ENCODE peak calls at places on chromosomes 12 and 14, in four cellular contexts. One of them, this sample, is unnamed.

GRCh38 chr14:20659813-20660395 is 18.4 kb upstream of the OR6S1 start:
- DNase-seq in pancreas: no peak
- DNase-seq in IMR-90: no peak
- DNase-seq in ascending aorta: no peak
- DNase-seq in this sample: no peak

GRCh38 chr14:106872619-106873446 is 1346.5 kb downstream of the TMEM121 start:
- DNase-seq in pancreas: peak; percentile 86
- DNase-seq in IMR-90: no peak
- DNase-seq in ascending aorta: no peak
- DNase-seq in this sample: peak; percentile 54

GRCh38 chr12:65189028-65189718 is 19.8 kb downstream of the LEMD3 start:
- DNase-seq in pancreas: no peak
- DNase-seq in IMR-90: no peak
- DNase-seq in ascending aorta: no peak
- DNase-seq in this sample: no peak

GRCh38 chr12:52151859-52152783 is 39.7 kb downstream of the KRT80 start:
- DNase-seq in pancreas: peak; percentile 92
- DNase-seq in IMR-90: peak; percentile 41
- DNase-seq in ascending aorta: no peak
- DNase-seq in this sample: peak; percentile 82

GRCh38 chr14:68998062-68998461 is 19.0 kb upstream of the ACTN1 start:
- DNase-seq in pancreas: no peak
- DNase-seq in IMR-90: no peak
- DNase-seq in ascending aorta: no peak
- DNase-seq in this sample: no peak

GRCh38 chr12:104024348-104024747 is 25.6 kb downstream of the GLT8D2 start:
- DNase-seq in pancreas: no peak
- DNase-seq in IMR-90: no peak
- DNase-seq in ascending aorta: no peak
- DNase-seq in this sample: no peak

GRCh38 chr12:5262450-5262849 is 169.5 kb upstream of the NTF3 start:
- DNase-seq in pancreas: no peak
- DNase-seq in IMR-90: peak; percentile 77
- DNase-seq in ascending aorta: no peak
- DNase-seq in this sample: no peak

GRCh38 chr14:52780893-52781292 is 10.5 kb downstream of the GNPNAT1 start:
- DNase-seq in pancreas: no peak
- DNase-seq in IMR-90: no peak
- DNase-seq in ascending aorta: no peak
- DNase-seq in this sample: no peak

GRCh38 chr14:34782031-34782430 is 67.6 kb upstream of the CFL2 start:
- DNase-seq in pancreas: no peak
- DNase-seq in IMR-90: no peak
- DNase-seq in ascending aorta: no peak
- DNase-seq in this sample: no peak

GRCh38 chr14:34003691-34004090 is 52.8 kb upstream of the EGLN3 start:
- DNase-seq in pancreas: no peak
- DNase-seq in IMR-90: no peak
- DNase-seq in ascending aorta: no peak
- DNase-seq in this sample: peak; percentile 20

GRCh38 chr12:3105690-3106479 is 28.7 kb downstream of the TSPAN9 start:
- DNase-seq in pancreas: no peak
- DNase-seq in IMR-90: no peak
- DNase-seq in ascending aorta: no peak
- DNase-seq in this sample: no peak

GRCh38 chr12:28343687-28344086 is 153.4 kb downstream of the CCDC91 start:
- DNase-seq in pancreas: no peak
- DNase-seq in IMR-90: no peak
- DNase-seq in ascending aorta: no peak
- DNase-seq in this sample: no peak

GRCh38 chr14:24806061-24806678 is 172.2 kb upstream of the GZMB start:
- DNase-seq in pancreas: peak; percentile 75
- DNase-seq in IMR-90: peak; percentile 45
- DNase-seq in ascending aorta: no peak
- DNase-seq in this sample: peak; percentile 70

GRCh38 chr14:50053935-50054334 is 62.4 kb downstream of the VCPKMT start:
- DNase-seq in pancreas: no peak
- DNase-seq in IMR-90: no peak
- DNase-seq in ascending aorta: no peak
- DNase-seq in this sample: no peak

GRCh38 chr12:122116707-122117535 is 38.4 kb downstream of the MLXIP start:
- DNase-seq in pancreas: peak; percentile 85
- DNase-seq in IMR-90: no peak
- DNase-seq in ascending aorta: no peak
- DNase-seq in this sample: no peak

GRCh38 chr14:38291681-38292459 is 36.0 kb upstream of the CLEC14A start:
- DNase-seq in pancreas: no peak
- DNase-seq in IMR-90: peak; percentile 34
- DNase-seq in ascending aorta: no peak
- DNase-seq in this sample: no peak
- TF ChIP-seq CTCF in pancreas: no peak
- TF ChIP-seq CTCF in IMR-90: no peak
- TF ChIP-seq CTCF in ascending aorta: no peak
- TF ChIP-seq CTCF in this sample: no peak

DNA sequence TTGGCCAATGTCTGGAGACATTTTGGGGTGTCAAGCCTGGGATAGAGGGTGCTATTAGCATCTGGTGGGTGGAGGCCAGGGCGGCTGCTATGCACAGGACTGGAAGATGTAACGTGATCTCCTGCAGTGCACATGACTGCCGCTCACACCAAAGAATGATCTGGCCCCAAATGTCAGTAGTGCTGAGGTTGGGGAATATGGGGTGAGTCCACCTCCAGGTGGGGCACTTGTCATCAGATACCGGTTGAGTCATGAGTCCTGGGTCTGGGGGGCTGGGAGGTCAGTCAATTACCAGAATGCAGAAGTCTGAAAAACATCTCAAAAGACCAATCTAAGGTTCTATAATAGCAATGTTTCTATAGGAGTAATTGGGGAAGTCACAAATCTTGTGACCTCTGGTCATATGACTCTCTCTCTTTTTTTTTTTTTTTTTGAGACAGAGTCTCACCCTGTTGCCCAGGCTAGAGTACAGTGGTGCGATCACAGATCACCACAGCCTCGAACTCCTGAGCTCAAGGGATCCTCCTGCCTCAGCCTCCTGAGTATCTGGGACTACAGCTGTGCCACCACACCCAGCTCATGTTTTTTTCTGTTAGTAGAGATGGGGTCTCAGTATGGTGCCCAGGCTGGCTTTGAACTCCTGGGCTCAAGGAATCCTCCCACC is 6.0 kb upstream of the SDSL start:
- DNase-seq in pancreas: no peak
- DNase-seq in IMR-90: no peak
- DNase-seq in ascending aorta: peak; percentile 24
- DNase-seq in this sample: no peak
- H3K27ac ChIP-seq in pancreas: peak overlapping the region; percentile 6
- H3K27ac ChIP-seq in IMR-90: no peak overlapping the region
- H3K27ac ChIP-seq in ascending aorta: no peak overlapping the region
- H3K27ac ChIP-seq in this sample: no peak overlapping the region

GRCh38 chr14:96055753-96056508 is 16.8 kb downstream of the C14orf132 start:
- DNase-seq in pancreas: no peak
- DNase-seq in IMR-90: no peak
- DNase-seq in ascending aorta: no peak
- DNase-seq in this sample: no peak

GRCh38 chr14:96058606-96059200 is 19.5 kb downstream of the C14orf132 start:
- DNase-seq in pancreas: no peak
- DNase-seq in IMR-90: no peak
- DNase-seq in ascending aorta: no peak
- DNase-seq in this sample: no peak

GRCh38 chr14:96057738-96058137 is 18.6 kb downstream of the C14orf132 start:
- DNase-seq in pancreas: no peak
- DNase-seq in IMR-90: no peak
- DNase-seq in ascending aorta: no peak
- DNase-seq in this sample: no peak

GRCh38 chr14:96055065-96055752 is 16.0 kb downstream of the C14orf132 start:
- DNase-seq in pancreas: no peak
- DNase-seq in IMR-90: peak; percentile 35
- DNase-seq in ascending aorta: no peak
- DNase-seq in this sample: no peak

GRCh38 chr14:96056509-96057422 is 17.6 kb downstream of the C14orf132 start:
- DNase-seq in pancreas: no peak
- DNase-seq in IMR-90: no peak
- DNase-seq in ascending aorta: no peak
- DNase-seq in this sample: no peak
- TF ChIP-seq CTCF in pancreas: no peak
- TF ChIP-seq CTCF in IMR-90: no peak
- TF ChIP-seq CTCF in ascending aorta: no peak
- TF ChIP-seq CTCF in this sample: no peak

DNA sequence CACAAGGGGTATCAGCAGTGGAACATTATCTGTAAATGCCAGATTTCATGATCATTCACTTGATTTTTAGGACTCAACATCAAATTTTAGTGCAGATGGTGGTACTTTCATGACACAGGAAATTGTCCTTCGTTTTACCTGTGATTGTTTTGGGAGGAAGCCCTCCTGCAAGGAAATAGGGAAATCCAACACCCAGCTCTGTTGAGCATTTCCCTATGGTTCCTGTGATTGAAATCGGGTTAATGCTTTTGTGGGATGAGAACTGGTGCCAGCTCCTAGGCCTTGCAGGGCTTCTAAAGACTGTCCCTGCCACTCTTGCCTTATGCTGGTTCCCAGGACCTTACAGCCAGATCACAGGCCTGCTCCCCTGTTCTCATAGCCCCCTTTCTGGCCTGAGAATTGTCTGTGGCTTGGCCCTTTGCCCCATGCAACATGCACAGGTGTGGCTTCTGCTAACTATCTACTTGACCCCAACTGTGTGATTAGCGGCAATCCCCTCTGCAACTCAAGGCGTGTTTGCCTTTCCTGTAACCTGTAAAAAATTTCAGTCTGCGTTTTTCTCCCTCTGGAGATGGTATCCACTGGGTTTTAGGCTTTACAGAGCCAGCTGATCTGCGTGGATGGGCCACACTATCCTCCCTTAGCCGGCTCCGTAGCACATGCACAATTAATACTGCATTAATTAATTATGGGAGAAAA is 112.5 kb downstream of the ETV6 start:
- DNase-seq in pancreas: no peak
- DNase-seq in IMR-90: no peak
- DNase-seq in ascending aorta: no peak
- DNase-seq in this sample: no peak
- H3K27ac ChIP-seq in pancreas: peak overlapping the region; percentile 21
- H3K27ac ChIP-seq in IMR-90: peak overlapping the region; percentile 44
- H3K27ac ChIP-seq in ascending aorta: peak overlapping the region; percentile 89
- H3K27ac ChIP-seq in this sample: no peak overlapping the region